ENCODE peak calls at places on chromosomes 7 and 10, in nine cellular contexts. One of them, this sample, is unnamed.

GRCh38 chr10:61903991-61904350 is 2.5 kb downstream of the ARID5B start:
- DNase-seq in PC-9: peak; percentile 58
- DNase-seq in NCI-H69: peak; percentile 89
- DNase-seq in foreskin fibroblast: no peak
- DNase-seq in stimulated activated CD8-positive, alpha-beta memory T cell treated with anti-CD3 and anti-CD28 coated beads, Interleukin-7, amount 100 ng/mL, for 4 hours: no peak
- DNase-seq in activated CD8-positive, alpha-beta T cell treated with anti-CD3 and anti-CD28 coated beads for 36 hours: no peak
- DNase-seq in endothelial cell: no peak
- DNase-seq in activated CD8-positive, alpha-beta memory T cell treated with anti-CD3 and anti-CD28 coated beads for 24 hours: no peak
- DNase-seq in SW 1271: no peak
- DNase-seq in this sample: peak; percentile 52

GRCh38 chr10:129786216-129786615 is 177.9 kb downstream of the EBF3 start:
- DNase-seq in PC-9: no peak
- DNase-seq in NCI-H69: peak; percentile 32
- DNase-seq in foreskin fibroblast: no peak
- DNase-seq in stimulated activated CD8-positive, alpha-beta memory T cell treated with anti-CD3 and anti-CD28 coated beads, Interleukin-7, amount 100 ng/mL, for 4 hours: no peak
- DNase-seq in activated CD8-positive, alpha-beta T cell treated with anti-CD3 and anti-CD28 coated beads for 36 hours: no peak
- DNase-seq in endothelial cell: no peak
- DNase-seq in activated CD8-positive, alpha-beta memory T cell treated with anti-CD3 and anti-CD28 coated beads for 24 hours: no peak
- DNase-seq in SW 1271: no peak
- DNase-seq in this sample: no peak

GRCh38 chr10:54066646-54067045 is 734.4 kb downstream of the PCDH15 start:
- DNase-seq in PC-9: no peak
- DNase-seq in NCI-H69: no peak
- DNase-seq in foreskin fibroblast: no peak
- DNase-seq in stimulated activated CD8-positive, alpha-beta memory T cell treated with anti-CD3 and anti-CD28 coated beads, Interleukin-7, amount 100 ng/mL, for 4 hours: no peak
- DNase-seq in activated CD8-positive, alpha-beta T cell treated with anti-CD3 and anti-CD28 coated beads for 36 hours: no peak
- DNase-seq in endothelial cell: no peak
- DNase-seq in activated CD8-positive, alpha-beta memory T cell treated with anti-CD3 and anti-CD28 coated beads for 24 hours: no peak
- DNase-seq in SW 1271: no peak
- DNase-seq in this sample: no peak

GRCh38 chr10:85446852-85447251 is 919.7 kb downstream of the GRID1 start:
- DNase-seq in PC-9: no peak
- DNase-seq in NCI-H69: no peak
- DNase-seq in foreskin fibroblast: no peak
- DNase-seq in stimulated activated CD8-positive, alpha-beta memory T cell treated with anti-CD3 and anti-CD28 coated beads, Interleukin-7, amount 100 ng/mL, for 4 hours: no peak
- DNase-seq in activated CD8-positive, alpha-beta T cell treated with anti-CD3 and anti-CD28 coated beads for 36 hours: no peak
- DNase-seq in endothelial cell: no peak
- DNase-seq in activated CD8-positive, alpha-beta memory T cell treated with anti-CD3 and anti-CD28 coated beads for 24 hours: no peak
- DNase-seq in SW 1271: no peak
- DNase-seq in this sample: no peak

GRCh38 chr7:70693690-70694356 is 438.1 kb upstream of the GALNT17 start:
- DNase-seq in PC-9: no peak
- DNase-seq in NCI-H69: peak; percentile 97
- DNase-seq in foreskin fibroblast: peak; percentile 28
- DNase-seq in stimulated activated CD8-positive, alpha-beta memory T cell treated with anti-CD3 and anti-CD28 coated beads, Interleukin-7, amount 100 ng/mL, for 4 hours: peak; percentile 22
- DNase-seq in activated CD8-positive, alpha-beta T cell treated with anti-CD3 and anti-CD28 coated beads for 36 hours: peak; percentile 47
- DNase-seq in endothelial cell: peak; percentile 76
- DNase-seq in activated CD8-positive, alpha-beta memory T cell treated with anti-CD3 and anti-CD28 coated beads for 24 hours: peak; percentile 81
- DNase-seq in SW 1271: no peak
- DNase-seq in this sample: peak; percentile 63

GRCh38 chr7:101813414-101814019 is 3.9 kb upstream of the CUX1 start:
- DNase-seq in PC-9: no peak
- DNase-seq in NCI-H69: no peak
- DNase-seq in foreskin fibroblast: no peak
- DNase-seq in stimulated activated CD8-positive, alpha-beta memory T cell treated with anti-CD3 and anti-CD28 coated beads, Interleukin-7, amount 100 ng/mL, for 4 hours: no peak
- DNase-seq in activated CD8-positive, alpha-beta T cell treated with anti-CD3 and anti-CD28 coated beads for 36 hours: no peak
- DNase-seq in endothelial cell: no peak
- DNase-seq in activated CD8-positive, alpha-beta memory T cell treated with anti-CD3 and anti-CD28 coated beads for 24 hours: no peak
- DNase-seq in SW 1271: no peak
- DNase-seq in this sample: no peak

GRCh38 chr7:151550601-151551286 is 31.0 kb upstream of the RHEB start:
- DNase-seq in PC-9: no peak
- DNase-seq in NCI-H69: peak; percentile 36
- DNase-seq in foreskin fibroblast: peak; percentile 57
- DNase-seq in stimulated activated CD8-positive, alpha-beta memory T cell treated with anti-CD3 and anti-CD28 coated beads, Interleukin-7, amount 100 ng/mL, for 4 hours: no peak
- DNase-seq in activated CD8-positive, alpha-beta T cell treated with anti-CD3 and anti-CD28 coated beads for 36 hours: no peak
- DNase-seq in endothelial cell: no peak
- DNase-seq in activated CD8-positive, alpha-beta memory T cell treated with anti-CD3 and anti-CD28 coated beads for 24 hours: peak; percentile 21
- DNase-seq in SW 1271: no peak
- DNase-seq in this sample: no peak

GRCh38 chr10:118615888-118616287 is 20.4 kb upstream of the PRLHR start:
- DNase-seq in PC-9: no peak
- DNase-seq in NCI-H69: no peak
- DNase-seq in foreskin fibroblast: peak; percentile 25
- DNase-seq in stimulated activated CD8-positive, alpha-beta memory T cell treated with anti-CD3 and anti-CD28 coated beads, Interleukin-7, amount 100 ng/mL, for 4 hours: no peak
- DNase-seq in activated CD8-positive, alpha-beta T cell treated with anti-CD3 and anti-CD28 coated beads for 36 hours: no peak
- DNase-seq in endothelial cell: no peak
- DNase-seq in activated CD8-positive, alpha-beta memory T cell treated with anti-CD3 and anti-CD28 coated beads for 24 hours: no peak
- DNase-seq in SW 1271: no peak
- DNase-seq in this sample: no peak

GRCh38 chr7:33185786-33186185 is 56.4 kb downstream of the BBS9 start:
- DNase-seq in PC-9: peak; percentile 47
- DNase-seq in NCI-H69: peak; percentile 52
- DNase-seq in foreskin fibroblast: peak; percentile 37
- DNase-seq in stimulated activated CD8-positive, alpha-beta memory T cell treated with anti-CD3 and anti-CD28 coated beads, Interleukin-7, amount 100 ng/mL, for 4 hours: no peak
- DNase-seq in activated CD8-positive, alpha-beta T cell treated with anti-CD3 and anti-CD28 coated beads for 36 hours: peak; percentile 11
- DNase-seq in endothelial cell: peak; percentile 15
- DNase-seq in activated CD8-positive, alpha-beta memory T cell treated with anti-CD3 and anti-CD28 coated beads for 24 hours: no peak
- DNase-seq in SW 1271: peak; percentile 2
- DNase-seq in this sample: peak; percentile 26

GRCh38 chr7:86814980-86815379 is 171.3 kb downstream of the GRM3 start:
- DNase-seq in PC-9: no peak
- DNase-seq in NCI-H69: peak; percentile 77
- DNase-seq in foreskin fibroblast: no peak
- DNase-seq in stimulated activated CD8-positive, alpha-beta memory T cell treated with anti-CD3 and anti-CD28 coated beads, Interleukin-7, amount 100 ng/mL, for 4 hours: no peak
- DNase-seq in activated CD8-positive, alpha-beta T cell treated with anti-CD3 and anti-CD28 coated beads for 36 hours: no peak
- DNase-seq in endothelial cell: peak; percentile 28
- DNase-seq in activated CD8-positive, alpha-beta memory T cell treated with anti-CD3 and anti-CD28 coated beads for 24 hours: no peak
- DNase-seq in SW 1271: no peak
- DNase-seq in this sample: peak; percentile 2

GRCh38 chr7:141185369-141185967 is 111.6 kb downstream of the TMEM178B start:
- DNase-seq in PC-9: no peak
- DNase-seq in NCI-H69: no peak
- DNase-seq in foreskin fibroblast: no peak
- DNase-seq in stimulated activated CD8-positive, alpha-beta memory T cell treated with anti-CD3 and anti-CD28 coated beads, Interleukin-7, amount 100 ng/mL, for 4 hours: no peak
- DNase-seq in activated CD8-positive, alpha-beta T cell treated with anti-CD3 and anti-CD28 coated beads for 36 hours: no peak
- DNase-seq in endothelial cell: no peak
- DNase-seq in activated CD8-positive, alpha-beta memory T cell treated with anti-CD3 and anti-CD28 coated beads for 24 hours: no peak
- DNase-seq in SW 1271: no peak
- DNase-seq in this sample: no peak

GRCh38 chr10:101901340-101901739 is 57.7 kb upstream of the KCNIP2 start:
- DNase-seq in PC-9: no peak
- DNase-seq in NCI-H69: peak; percentile 91
- DNase-seq in foreskin fibroblast: no peak
- DNase-seq in stimulated activated CD8-positive, alpha-beta memory T cell treated with anti-CD3 and anti-CD28 coated beads, Interleukin-7, amount 100 ng/mL, for 4 hours: no peak
- DNase-seq in activated CD8-positive, alpha-beta T cell treated with anti-CD3 and anti-CD28 coated beads for 36 hours: no peak
- DNase-seq in endothelial cell: no peak
- DNase-seq in activated CD8-positive, alpha-beta memory T cell treated with anti-CD3 and anti-CD28 coated beads for 24 hours: no peak
- DNase-seq in SW 1271: no peak
- DNase-seq in this sample: no peak

GRCh38 chr10:114720685-114721278 is 62.7 kb upstream of the ABLIM1 start:
- DNase-seq in PC-9: no peak
- DNase-seq in NCI-H69: no peak
- DNase-seq in foreskin fibroblast: no peak
- DNase-seq in stimulated activated CD8-positive, alpha-beta memory T cell treated with anti-CD3 and anti-CD28 coated beads, Interleukin-7, amount 100 ng/mL, for 4 hours: no peak
- DNase-seq in activated CD8-positive, alpha-beta T cell treated with anti-CD3 and anti-CD28 coated beads for 36 hours: no peak
- DNase-seq in endothelial cell: no peak
- DNase-seq in activated CD8-positive, alpha-beta memory T cell treated with anti-CD3 and anti-CD28 coated beads for 24 hours: no peak
- DNase-seq in SW 1271: no peak
- DNase-seq in this sample: no peak

GRCh38 chr7:80771523-80771922 is 133.1 kb downstream of the CD36 start:
- DNase-seq in PC-9: no peak
- DNase-seq in NCI-H69: peak; percentile 97
- DNase-seq in foreskin fibroblast: no peak
- DNase-seq in stimulated activated CD8-positive, alpha-beta memory T cell treated with anti-CD3 and anti-CD28 coated beads, Interleukin-7, amount 100 ng/mL, for 4 hours: no peak
- DNase-seq in activated CD8-positive, alpha-beta T cell treated with anti-CD3 and anti-CD28 coated beads for 36 hours: no peak
- DNase-seq in endothelial cell: no peak
- DNase-seq in activated CD8-positive, alpha-beta memory T cell treated with anti-CD3 and anti-CD28 coated beads for 24 hours: no peak
- DNase-seq in SW 1271: no peak
- DNase-seq in this sample: no peak

GRCh38 chr7:66741706-66742053 is 1.1 kb downstream of the RABGEF1 start:
- DNase-seq in PC-9: no peak
- DNase-seq in NCI-H69: peak; percentile 20
- DNase-seq in foreskin fibroblast: peak; percentile 21
- DNase-seq in stimulated activated CD8-positive, alpha-beta memory T cell treated with anti-CD3 and anti-CD28 coated beads, Interleukin-7, amount 100 ng/mL, for 4 hours: no peak
- DNase-seq in activated CD8-positive, alpha-beta T cell treated with anti-CD3 and anti-CD28 coated beads for 36 hours: no peak
- DNase-seq in endothelial cell: no peak
- DNase-seq in activated CD8-positive, alpha-beta memory T cell treated with anti-CD3 and anti-CD28 coated beads for 24 hours: no peak
- DNase-seq in SW 1271: no peak
- DNase-seq in this sample: no peak

GRCh38 chr7:101870361-101871062 is 53.1 kb downstream of the CUX1 start:
- DNase-seq in PC-9: peak; percentile 91
- DNase-seq in NCI-H69: no peak
- DNase-seq in foreskin fibroblast: no peak
- DNase-seq in stimulated activated CD8-positive, alpha-beta memory T cell treated with anti-CD3 and anti-CD28 coated beads, Interleukin-7, amount 100 ng/mL, for 4 hours: no peak
- DNase-seq in activated CD8-positive, alpha-beta T cell treated with anti-CD3 and anti-CD28 coated beads for 36 hours: no peak
- DNase-seq in endothelial cell: no peak
- DNase-seq in activated CD8-positive, alpha-beta memory T cell treated with anti-CD3 and anti-CD28 coated beads for 24 hours: no peak
- DNase-seq in SW 1271: no peak
- DNase-seq in this sample: no peak

GRCh38 chr10:30763933-30764332 is 134.4 kb upstream of the LYZL2 start:
- DNase-seq in PC-9: no peak
- DNase-seq in NCI-H69: no peak
- DNase-seq in foreskin fibroblast: no peak
- DNase-seq in stimulated activated CD8-positive, alpha-beta memory T cell treated with anti-CD3 and anti-CD28 coated beads, Interleukin-7, amount 100 ng/mL, for 4 hours: no peak
- DNase-seq in activated CD8-positive, alpha-beta T cell treated with anti-CD3 and anti-CD28 coated beads for 36 hours: peak; percentile 32
- DNase-seq in endothelial cell: no peak
- DNase-seq in activated CD8-positive, alpha-beta memory T cell treated with anti-CD3 and anti-CD28 coated beads for 24 hours: no peak
- DNase-seq in SW 1271: no peak
- DNase-seq in this sample: no peak

GRCh38 chr7:37193775-37194135 is 254.9 kb downstream of the ELMO1 start:
- DNase-seq in PC-9: no peak
- DNase-seq in NCI-H69: no peak
- DNase-seq in foreskin fibroblast: no peak
- DNase-seq in stimulated activated CD8-positive, alpha-beta memory T cell treated with anti-CD3 and anti-CD28 coated beads, Interleukin-7, amount 100 ng/mL, for 4 hours: no peak
- DNase-seq in activated CD8-positive, alpha-beta T cell treated with anti-CD3 and anti-CD28 coated beads for 36 hours: no peak
- DNase-seq in endothelial cell: no peak
- DNase-seq in activated CD8-positive, alpha-beta memory T cell treated with anti-CD3 and anti-CD28 coated beads for 24 hours: no peak
- DNase-seq in SW 1271: no peak
- DNase-seq in this sample: no peak

GRCh38 chr7:121605297-121605640 is 209.2 kb upstream of the FAM3C start:
- DNase-seq in PC-9: no peak
- DNase-seq in NCI-H69: peak; percentile 60
- DNase-seq in foreskin fibroblast: no peak
- DNase-seq in stimulated activated CD8-positive, alpha-beta memory T cell treated with anti-CD3 and anti-CD28 coated beads, Interleukin-7, amount 100 ng/mL, for 4 hours: no peak
- DNase-seq in activated CD8-positive, alpha-beta T cell treated with anti-CD3 and anti-CD28 coated beads for 36 hours: no peak
- DNase-seq in endothelial cell: no peak
- DNase-seq in activated CD8-positive, alpha-beta memory T cell treated with anti-CD3 and anti-CD28 coated beads for 24 hours: no peak
- DNase-seq in SW 1271: no peak
- DNase-seq in this sample: no peak

GRCh38 chr7:108178393-108178792 is 48.2 kb upstream of the LAMB4 start:
- DNase-seq in PC-9: no peak
- DNase-seq in NCI-H69: peak; percentile 99
- DNase-seq in foreskin fibroblast: no peak
- DNase-seq in stimulated activated CD8-positive, alpha-beta memory T cell treated with anti-CD3 and anti-CD28 coated beads, Interleukin-7, amount 100 ng/mL, for 4 hours: no peak
- DNase-seq in activated CD8-positive, alpha-beta T cell treated with anti-CD3 and anti-CD28 coated beads for 36 hours: no peak
- DNase-seq in endothelial cell: no peak
- DNase-seq in activated CD8-positive, alpha-beta memory T cell treated with anti-CD3 and anti-CD28 coated beads for 24 hours: no peak
- DNase-seq in SW 1271: no peak
- DNase-seq in this sample: peak; percentile 93

GRCh38 chr10:119029613-119030420 is at the start of gene NANOS1:
- DNase-seq in PC-9: no peak
- DNase-seq in NCI-H69: no peak
- DNase-seq in foreskin fibroblast: no peak
- DNase-seq in stimulated activated CD8-positive, alpha-beta memory T cell treated with anti-CD3 and anti-CD28 coated beads, Interleukin-7, amount 100 ng/mL, for 4 hours: no peak
- DNase-seq in activated CD8-positive, alpha-beta T cell treated with anti-CD3 and anti-CD28 coated beads for 36 hours: peak; percentile 18
- DNase-seq in endothelial cell: peak; percentile 38
- DNase-seq in activated CD8-positive, alpha-beta memory T cell treated with anti-CD3 and anti-CD28 coated beads for 24 hours: peak; percentile 73
- DNase-seq in SW 1271: no peak
- DNase-seq in this sample: peak; percentile 53

GRCh38 chr7:84049034-84049433 is 145.6 kb downstream of the SEMA3A start:
- DNase-seq in PC-9: no peak
- DNase-seq in NCI-H69: no peak
- DNase-seq in foreskin fibroblast: no peak
- DNase-seq in stimulated activated CD8-positive, alpha-beta memory T cell treated with anti-CD3 and anti-CD28 coated beads, Interleukin-7, amount 100 ng/mL, for 4 hours: no peak
- DNase-seq in activated CD8-positive, alpha-beta T cell treated with anti-CD3 and anti-CD28 coated beads for 36 hours: no peak
- DNase-seq in endothelial cell: no peak
- DNase-seq in activated CD8-positive, alpha-beta memory T cell treated with anti-CD3 and anti-CD28 coated beads for 24 hours: no peak
- DNase-seq in SW 1271: no peak
- DNase-seq in this sample: no peak

GRCh38 chr7:100547872-100548271 is 8.9 kb downstream of the AGFG2 start:
- DNase-seq in PC-9: no peak
- DNase-seq in NCI-H69: peak; percentile 55
- DNase-seq in foreskin fibroblast: no peak
- DNase-seq in stimulated activated CD8-positive, alpha-beta memory T cell treated with anti-CD3 and anti-CD28 coated beads, Interleukin-7, amount 100 ng/mL, for 4 hours: no peak
- DNase-seq in activated CD8-positive, alpha-beta T cell treated with anti-CD3 and anti-CD28 coated beads for 36 hours: no peak
- DNase-seq in endothelial cell: no peak
- DNase-seq in activated CD8-positive, alpha-beta memory T cell treated with anti-CD3 and anti-CD28 coated beads for 24 hours: no peak
- DNase-seq in SW 1271: no peak
- DNase-seq in this sample: no peak

GRCh38 chr7:28315565-28316420 is 96.5 kb upstream of the CREB5 start:
- DNase-seq in PC-9: no peak
- DNase-seq in NCI-H69: peak; percentile 46
- DNase-seq in foreskin fibroblast: peak; percentile 50
- DNase-seq in stimulated activated CD8-positive, alpha-beta memory T cell treated with anti-CD3 and anti-CD28 coated beads, Interleukin-7, amount 100 ng/mL, for 4 hours: no peak
- DNase-seq in activated CD8-positive, alpha-beta T cell treated with anti-CD3 and anti-CD28 coated beads for 36 hours: no peak
- DNase-seq in endothelial cell: no peak
- DNase-seq in activated CD8-positive, alpha-beta memory T cell treated with anti-CD3 and anti-CD28 coated beads for 24 hours: no peak
- DNase-seq in SW 1271: no peak
- DNase-seq in this sample: no peak

GRCh38 chr10:33706746-33707145 is 372.3 kb upstream of the NRP1 start:
- DNase-seq in PC-9: no peak
- DNase-seq in NCI-H69: no peak
- DNase-seq in foreskin fibroblast: peak; percentile 36
- DNase-seq in stimulated activated CD8-positive, alpha-beta memory T cell treated with anti-CD3 and anti-CD28 coated beads, Interleukin-7, amount 100 ng/mL, for 4 hours: no peak
- DNase-seq in activated CD8-positive, alpha-beta T cell treated with anti-CD3 and anti-CD28 coated beads for 36 hours: no peak
- DNase-seq in endothelial cell: no peak
- DNase-seq in activated CD8-positive, alpha-beta memory T cell treated with anti-CD3 and anti-CD28 coated beads for 24 hours: no peak
- DNase-seq in SW 1271: no peak
- DNase-seq in this sample: no peak

GRCh38 chr7:151568951-151569652 is 49.4 kb upstream of the RHEB start:
- DNase-seq in PC-9: no peak
- DNase-seq in NCI-H69: no peak
- DNase-seq in foreskin fibroblast: no peak
- DNase-seq in stimulated activated CD8-positive, alpha-beta memory T cell treated with anti-CD3 and anti-CD28 coated beads, Interleukin-7, amount 100 ng/mL, for 4 hours: no peak
- DNase-seq in activated CD8-positive, alpha-beta T cell treated with anti-CD3 and anti-CD28 coated beads for 36 hours: no peak
- DNase-seq in endothelial cell: no peak
- DNase-seq in activated CD8-positive, alpha-beta memory T cell treated with anti-CD3 and anti-CD28 coated beads for 24 hours: peak; percentile 13
- DNase-seq in SW 1271: no peak
- DNase-seq in this sample: no peak

GRCh38 chr7:66033471-66034385 is 41.9 kb upstream of the ASL start:
- DNase-seq in PC-9: no peak
- DNase-seq in NCI-H69: no peak
- DNase-seq in foreskin fibroblast: no peak
- DNase-seq in stimulated activated CD8-positive, alpha-beta memory T cell treated with anti-CD3 and anti-CD28 coated beads, Interleukin-7, amount 100 ng/mL, for 4 hours: no peak
- DNase-seq in activated CD8-positive, alpha-beta T cell treated with anti-CD3 and anti-CD28 coated beads for 36 hours: peak; percentile 25
- DNase-seq in endothelial cell: no peak
- DNase-seq in activated CD8-positive, alpha-beta memory T cell treated with anti-CD3 and anti-CD28 coated beads for 24 hours: no peak
- DNase-seq in SW 1271: no peak
- DNase-seq in this sample: no peak

This sample was measured in NCI-H774.